ENCODE peak calls at places on chromosomes 13 and 19, in nine cellular contexts. One of them, this sample, is unnamed.

GRCh38 chr13:33487575-33488243 is 202.2 kb upstream of the STARD13 start:
- DNase-seq in left ventricle myocardium inferior: no peak
- DNase-seq in uterus: peak; percentile 19
- DNase-seq in transverse colon: no peak
- DNase-seq in vagina: no peak
- DNase-seq in body of pancreas: no peak
- DNase-seq in heart left ventricle: no peak
- DNase-seq in cardiac muscle cell: no peak
- DNase-seq in CD8-positive, alpha-beta T cell: no peak
- DNase-seq in this sample: no peak

GRCh38 chr13:39888865-39889810 is 233.7 kb downstream of the COG6 start:
- DNase-seq in left ventricle myocardium inferior: no peak
- DNase-seq in uterus: no peak
- DNase-seq in transverse colon: no peak
- DNase-seq in vagina: no peak
- DNase-seq in body of pancreas: no peak
- DNase-seq in heart left ventricle: no peak
- DNase-seq in cardiac muscle cell: no peak
- DNase-seq in CD8-positive, alpha-beta T cell: no peak
- DNase-seq in this sample: no peak

GRCh38 chr19:2050349-2050990 is 574 bp downstream of the MKNK2 start:
- DNase-seq in left ventricle myocardium inferior: no peak
- DNase-seq in uterus: no peak
- DNase-seq in transverse colon: no peak
- DNase-seq in vagina: no peak
- DNase-seq in body of pancreas: no peak
- DNase-seq in heart left ventricle: no peak
- DNase-seq in cardiac muscle cell: no peak
- DNase-seq in CD8-positive, alpha-beta T cell: no peak
- DNase-seq in this sample: no peak

GRCh38 chr13:79772811-79773210 is 291.9 kb downstream of the NDFIP2 start:
- DNase-seq in left ventricle myocardium inferior: no peak
- DNase-seq in uterus: no peak
- DNase-seq in transverse colon: no peak
- DNase-seq in vagina: no peak
- DNase-seq in body of pancreas: no peak
- DNase-seq in heart left ventricle: no peak
- DNase-seq in cardiac muscle cell: no peak
- DNase-seq in CD8-positive, alpha-beta T cell: no peak
- DNase-seq in this sample: no peak

GRCh38 chr13:113527272-113527958 is 36.9 kb upstream of the DCUN1D2 start:
- DNase-seq in left ventricle myocardium inferior: no peak
- DNase-seq in uterus: no peak
- DNase-seq in transverse colon: no peak
- DNase-seq in vagina: no peak
- DNase-seq in body of pancreas: no peak
- DNase-seq in heart left ventricle: no peak
- DNase-seq in cardiac muscle cell: no peak
- DNase-seq in CD8-positive, alpha-beta T cell: no peak
- DNase-seq in this sample: no peak

GRCh38 chr19:37401078-37401477 is 30.2 kb downstream of the ZNF527 start:
- DNase-seq in left ventricle myocardium inferior: no peak
- DNase-seq in uterus: no peak
- DNase-seq in transverse colon: no peak
- DNase-seq in vagina: no peak
- DNase-seq in body of pancreas: no peak
- DNase-seq in heart left ventricle: no peak
- DNase-seq in cardiac muscle cell: no peak
- DNase-seq in CD8-positive, alpha-beta T cell: no peak
- DNase-seq in this sample: no peak

GRCh38 chr19:8120636-8121480 is 28.5 kb downstream of the FBN3 start:
- DNase-seq in left ventricle myocardium inferior: no peak
- DNase-seq in uterus: no peak
- DNase-seq in transverse colon: no peak
- DNase-seq in vagina: no peak
- DNase-seq in body of pancreas: no peak
- DNase-seq in heart left ventricle: no peak
- DNase-seq in cardiac muscle cell: no peak
- DNase-seq in CD8-positive, alpha-beta T cell: no peak
- DNase-seq in this sample: no peak

GRCh38 chr19:1269478-1270167 is 491 bp downstream of the CIRBP start:
- DNase-seq in left ventricle myocardium inferior: peak; percentile 84
- DNase-seq in uterus: peak; percentile 85
- DNase-seq in transverse colon: peak; percentile 89
- DNase-seq in vagina: no peak
- DNase-seq in body of pancreas: peak; percentile 91
- DNase-seq in heart left ventricle: peak; percentile 92
- DNase-seq in cardiac muscle cell: peak; percentile 88
- DNase-seq in CD8-positive, alpha-beta T cell: peak; percentile 84
- DNase-seq in this sample: peak; percentile 96

GRCh38 chr13:84706004-84706710 is 823.9 kb upstream of the SLITRK1 start:
- DNase-seq in left ventricle myocardium inferior: no peak
- DNase-seq in uterus: no peak
- DNase-seq in transverse colon: no peak
- DNase-seq in vagina: no peak
- DNase-seq in body of pancreas: no peak
- DNase-seq in heart left ventricle: no peak
- DNase-seq in cardiac muscle cell: no peak
- DNase-seq in CD8-positive, alpha-beta T cell: no peak
- DNase-seq in this sample: no peak

GRCh38 chr13:33871207-33872004 is 53.5 kb downstream of the RFC3 start:
- DNase-seq in left ventricle myocardium inferior: no peak
- DNase-seq in uterus: no peak
- DNase-seq in transverse colon: no peak
- DNase-seq in vagina: no peak
- DNase-seq in body of pancreas: no peak
- DNase-seq in heart left ventricle: no peak
- DNase-seq in cardiac muscle cell: no peak
- DNase-seq in CD8-positive, alpha-beta T cell: no peak
- DNase-seq in this sample: no peak

GRCh38 chr19:9996541-9996940 is 13.8 kb downstream of the COL5A3 start:
- DNase-seq in left ventricle myocardium inferior: no peak
- DNase-seq in uterus: no peak
- DNase-seq in transverse colon: no peak
- DNase-seq in vagina: no peak
- DNase-seq in body of pancreas: no peak
- DNase-seq in heart left ventricle: no peak
- DNase-seq in cardiac muscle cell: no peak
- DNase-seq in CD8-positive, alpha-beta T cell: no peak
- DNase-seq in this sample: no peak

GRCh38 chr19:15449620-15450527 is at the start of gene WIZ:
- DNase-seq in left ventricle myocardium inferior: peak; percentile 91
- DNase-seq in uterus: peak; percentile 85
- DNase-seq in transverse colon: peak; percentile 91
- DNase-seq in vagina: no peak
- DNase-seq in body of pancreas: peak; percentile 85
- DNase-seq in heart left ventricle: peak; percentile 89
- DNase-seq in cardiac muscle cell: peak; percentile 87
- DNase-seq in CD8-positive, alpha-beta T cell: peak; percentile 81
- DNase-seq in this sample: peak; percentile 43

GRCh38 chr19:11254662-11255061 is 7.7 kb downstream of the DOCK6 start:
- DNase-seq in left ventricle myocardium inferior: no peak
- DNase-seq in uterus: no peak
- DNase-seq in transverse colon: no peak
- DNase-seq in vagina: peak; percentile 64
- DNase-seq in body of pancreas: no peak
- DNase-seq in heart left ventricle: no peak
- DNase-seq in cardiac muscle cell: no peak
- DNase-seq in CD8-positive, alpha-beta T cell: no peak
- DNase-seq in this sample: no peak
- TF ChIP-seq CTCF in left ventricle myocardium inferior: peak; percentile 29
- TF ChIP-seq CTCF in uterus: no peak
- TF ChIP-seq CTCF in transverse colon: peak; percentile 13
- TF ChIP-seq CTCF in vagina: no peak
- TF ChIP-seq CTCF in body of pancreas: no peak
- TF ChIP-seq CTCF in heart left ventricle: no peak
- TF ChIP-seq CTCF in cardiac muscle cell: peak; percentile 15
- TF ChIP-seq CTCF in CD8-positive, alpha-beta T cell: no peak
- TF ChIP-seq CTCF in this sample: no peak

GRCh38 chr13:109868583-109869311 is 82.4 kb upstream of the IRS2 start:
- DNase-seq in left ventricle myocardium inferior: no peak
- DNase-seq in uterus: no peak
- DNase-seq in transverse colon: no peak
- DNase-seq in vagina: no peak
- DNase-seq in body of pancreas: no peak
- DNase-seq in heart left ventricle: no peak
- DNase-seq in cardiac muscle cell: no peak
- DNase-seq in CD8-positive, alpha-beta T cell: no peak
- DNase-seq in this sample: no peak

GRCh38 chr13:109869312-109870237 is 83.2 kb upstream of the IRS2 start:
- DNase-seq in left ventricle myocardium inferior: peak; percentile 81
- DNase-seq in uterus: peak; percentile 71
- DNase-seq in transverse colon: peak; percentile 64
- DNase-seq in vagina: peak; percentile 80
- DNase-seq in body of pancreas: peak; percentile 89
- DNase-seq in heart left ventricle: peak; percentile 90
- DNase-seq in cardiac muscle cell: no peak
- DNase-seq in CD8-positive, alpha-beta T cell: peak; percentile 0
- DNase-seq in this sample: no peak

GRCh38 chr13:109871018-109871370 is 84.6 kb upstream of the IRS2 start:
- DNase-seq in left ventricle myocardium inferior: no peak
- DNase-seq in uterus: no peak
- DNase-seq in transverse colon: no peak
- DNase-seq in vagina: no peak
- DNase-seq in body of pancreas: no peak
- DNase-seq in heart left ventricle: no peak
- DNase-seq in cardiac muscle cell: no peak
- DNase-seq in CD8-positive, alpha-beta T cell: no peak
- DNase-seq in this sample: no peak

GRCh38 chr13:109872864-109873263 is 86.5 kb upstream of the IRS2 start:
- DNase-seq in left ventricle myocardium inferior: no peak
- DNase-seq in uterus: no peak
- DNase-seq in transverse colon: no peak
- DNase-seq in vagina: peak; percentile 75
- DNase-seq in body of pancreas: no peak
- DNase-seq in heart left ventricle: no peak
- DNase-seq in cardiac muscle cell: no peak
- DNase-seq in CD8-positive, alpha-beta T cell: no peak
- DNase-seq in this sample: no peak

DNA sequence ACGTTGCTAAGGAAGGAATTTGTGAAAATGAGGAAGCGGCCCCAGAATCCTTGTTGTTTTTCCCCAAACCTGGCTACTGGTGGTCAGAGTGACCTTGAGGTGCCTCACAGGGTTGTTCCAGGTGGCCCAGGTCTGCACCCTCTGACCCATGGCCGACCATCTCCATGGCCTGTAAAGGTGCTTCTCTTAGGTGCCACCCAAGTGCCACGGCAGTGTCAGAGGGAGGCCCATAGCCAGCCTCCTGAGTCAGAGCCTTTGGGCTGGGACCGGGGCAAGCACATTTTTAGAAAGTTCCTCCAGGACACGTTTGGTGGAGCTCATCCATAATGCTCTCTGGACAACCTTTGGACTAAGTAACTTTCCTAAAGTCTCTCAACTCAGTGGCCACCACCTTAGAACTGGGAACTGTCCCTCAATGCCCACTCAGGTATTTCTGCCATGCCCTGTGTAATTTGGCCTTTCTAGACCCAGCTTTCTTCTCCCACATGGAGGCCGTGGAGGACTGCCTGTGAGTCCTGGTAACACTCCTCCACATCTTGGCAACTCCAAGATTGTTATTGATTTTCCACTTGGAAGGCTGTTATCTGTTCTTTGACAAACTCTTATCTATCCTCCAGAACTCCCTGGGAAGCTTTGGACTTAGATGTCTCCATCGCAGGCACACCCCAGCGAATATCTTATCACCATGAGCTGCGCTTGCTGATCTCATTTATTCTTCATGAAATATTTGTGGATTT is 84.1 kb upstream of the IRS2 start:
- DNase-seq in left ventricle myocardium inferior: no peak
- DNase-seq in uterus: no peak
- DNase-seq in transverse colon: no peak
- DNase-seq in vagina: peak; percentile 83
- DNase-seq in body of pancreas: no peak
- DNase-seq in heart left ventricle: no peak
- DNase-seq in cardiac muscle cell: no peak
- DNase-seq in CD8-positive, alpha-beta T cell: no peak
- DNase-seq in this sample: no peak
- H3K27ac ChIP-seq in left ventricle myocardium inferior: peak overlapping the region; percentile 83
- H3K27ac ChIP-seq in uterus: peak overlapping the region; percentile 41
- H3K27ac ChIP-seq in transverse colon: peak overlapping the region; percentile 9
- H3K27ac ChIP-seq in vagina: peak overlapping the region; percentile 46
- H3K27ac ChIP-seq in body of pancreas: peak overlapping the region; percentile 84
- H3K27ac ChIP-seq in heart left ventricle: no peak overlapping the region
- H3K27ac ChIP-seq in cardiac muscle cell: no peak overlapping the region
- H3K27ac ChIP-seq in CD8-positive, alpha-beta T cell: no peak overlapping the region
- H3K27ac ChIP-seq in this sample: peak overlapping the region; percentile 61

GRCh38 chr13:106102776-106103175 is 432.7 kb downstream of the EFNB2 start:
- DNase-seq in left ventricle myocardium inferior: no peak
- DNase-seq in uterus: no peak
- DNase-seq in transverse colon: no peak
- DNase-seq in vagina: no peak
- DNase-seq in body of pancreas: no peak
- DNase-seq in heart left ventricle: no peak
- DNase-seq in cardiac muscle cell: no peak
- DNase-seq in CD8-positive, alpha-beta T cell: no peak
- DNase-seq in this sample: no peak
- H3K4me1 ChIP-seq in left ventricle myocardium inferior: peaks cover 7% of the 10 kb centered on the region
- H3K4me1 ChIP-seq in uterus: no peaks in the 10 kb centered on the region
- H3K4me1 ChIP-seq in transverse colon: peaks cover 41% of the 10 kb centered on the region
- H3K4me1 ChIP-seq in vagina: peaks cover 6% of the 10 kb centered on the region
- H3K4me1 ChIP-seq in body of pancreas: peaks cover 4% of the 10 kb centered on the region
- H3K4me1 ChIP-seq in heart left ventricle: no peaks in the 10 kb centered on the region
- H3K4me1 ChIP-seq in cardiac muscle cell: peaks cover 13% of the 10 kb centered on the region
- H3K4me1 ChIP-seq in CD8-positive, alpha-beta T cell: no peaks in the 10 kb centered on the region
- H3K4me1 ChIP-seq in this sample: no peaks in the 10 kb centered on the region

DNA sequence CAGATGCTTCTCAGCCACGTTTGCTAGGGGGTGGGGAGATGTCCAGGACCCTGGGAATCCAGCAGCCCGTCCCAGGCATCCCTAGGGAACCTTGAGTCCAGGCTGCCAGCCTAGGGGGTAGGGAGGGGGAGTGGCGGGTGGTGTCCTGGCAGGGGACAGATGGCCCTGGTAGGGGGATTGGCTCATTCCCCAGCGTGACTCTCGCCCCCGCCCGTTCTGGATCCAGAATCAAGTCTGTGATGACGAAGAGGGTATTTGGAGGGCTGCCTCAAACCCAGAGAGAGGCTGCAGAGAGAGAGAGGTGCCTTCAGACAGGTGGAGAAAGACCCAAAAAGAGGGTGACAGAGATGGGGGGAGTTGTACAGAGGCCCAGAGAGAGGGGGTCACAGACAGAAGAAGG is 4.1 kb downstream of the SLC17A7 start:
- DNase-seq in left ventricle myocardium inferior: no peak
- DNase-seq in uterus: no peak
- DNase-seq in transverse colon: no peak
- DNase-seq in vagina: no peak
- DNase-seq in body of pancreas: no peak
- DNase-seq in heart left ventricle: no peak
- DNase-seq in cardiac muscle cell: no peak
- DNase-seq in CD8-positive, alpha-beta T cell: no peak
- DNase-seq in this sample: no peak
- TF ChIP-seq CTCF in left ventricle myocardium inferior: no peak
- TF ChIP-seq CTCF in uterus: no peak
- TF ChIP-seq CTCF in transverse colon: no peak
- TF ChIP-seq CTCF in vagina: no peak
- TF ChIP-seq CTCF in body of pancreas: no peak
- TF ChIP-seq CTCF in heart left ventricle: no peak
- TF ChIP-seq CTCF in cardiac muscle cell: no peak
- TF ChIP-seq CTCF in CD8-positive, alpha-beta T cell: no peak
- TF ChIP-seq CTCF in this sample: no peak

GRCh38 chr19:11766597-11767591 is at the start of gene ZNF441:
- DNase-seq in left ventricle myocardium inferior: peak; percentile 99
- DNase-seq in uterus: peak; percentile 95
- DNase-seq in transverse colon: peak; percentile 99
- DNase-seq in vagina: peak; percentile 94
- DNase-seq in body of pancreas: peak; percentile 99
- DNase-seq in heart left ventricle: peak; percentile 98
- DNase-seq in cardiac muscle cell: peak; percentile 99
- DNase-seq in CD8-positive, alpha-beta T cell: peak; percentile 90
- DNase-seq in this sample: peak; percentile 98
- H3K27ac ChIP-seq in left ventricle myocardium inferior: peak within 1 kb of the TSS; percentile 92
- H3K27ac ChIP-seq in uterus: peak within 1 kb of the TSS; percentile 84
- H3K27ac ChIP-seq in transverse colon: peak within 1 kb of the TSS; percentile 96
- H3K27ac ChIP-seq in vagina: peak within 1 kb of the TSS; percentile 88
- H3K27ac ChIP-seq in body of pancreas: peak within 1 kb of the TSS; percentile 95
- H3K27ac ChIP-seq in heart left ventricle: peak within 1 kb of the TSS; percentile 94
- H3K27ac ChIP-seq in cardiac muscle cell: peak within 1 kb of the TSS; percentile 82
- H3K27ac ChIP-seq in CD8-positive, alpha-beta T cell: peak within 1 kb of the TSS; percentile 79
- H3K27ac ChIP-seq in this sample: peak within 1 kb of the TSS; percentile 91

This sample was measured in ascending aorta.